ENCODE peak calls at places on chromosome 12, in six cellular contexts. R is neuronal stem cell, M is HepG2, H is ascending aorta, T is AG10803, I is A549. N is an unnamed sample.

GRCh38 chr12:129503802-129504201 is 400.0 kb downstream of the TMEM132D start:
- DNase-seq in R (no peak), M (no peak), H (no peak), T (no peak), I (no peak), N (no peak)

GRCh38 chr12:54981796-54982195 is 2.8 kb downstream of the TESPA1 start:
- DNase-seq in R (no peak), M (no peak), H (no peak), T (no peak), I (no peak), N (no peak)

GRCh38 chr12:111544032-111544431 is 55.1 kb downstream of the ATXN2 start:
- DNase-seq in R (no peak), M (no peak), H (no peak), T (no peak), I (no peak), N (no peak)

GRCh38 chr12:12890815-12891645 is at the start of gene GPRC5A:
- DNase-seq in R (no peak), M (peak), H (peak), T (peak), I (peak), N (peak)

GRCh38 chr12:47094804-47095203 is 15.0 kb upstream of the AMIGO2 start:
- DNase-seq in R (no peak), M (no peak), H (no peak), T (no peak), I (peak), N (no peak)

GRCh38 chr12:127722651-127723050 is 544.3 kb upstream of the TMEM132C start:
- DNase-seq in R (no peak), M (no peak), H (no peak), T (no peak), I (no peak), N (no peak)

GRCh38 chr12:86948851-86949250 is 692.7 kb upstream of the MGAT4C start:
- DNase-seq in R (no peak), M (no peak), H (no peak), T (no peak), I (no peak), N (peak)

GRCh38 chr12:69329669-69330428 is 18.3 kb upstream of the LYZ start:
- DNase-seq in R (no peak), M (peak), H (no peak), T (no peak), I (peak), N (no peak)

GRCh38 chr12:54300732-54301427 is at the start of gene NFE2:
- DNase-seq in R (peak), M (peak), H (no peak), T (peak), I (peak), N (peak)

GRCh38 chr12:19841451-19841850 is 402.2 kb downstream of the AEBP2 start:
- DNase-seq in R (no peak), M (no peak), H (no peak), T (peak), I (no peak), N (peak)

GRCh38 chr12:49478949-49479664 is 59.7 kb upstream of the KCNH3 start:
- DNase-seq in R (no peak), M (no peak), H (no peak), T (no peak), I (no peak), N (no peak)

GRCh38 chr12:42798811-42799438 is 209.4 kb upstream of the PRICKLE1 start:
- DNase-seq in R (no peak), M (no peak), H (no peak), T (peak), I (no peak), N (peak)

GRCh38 chr12:113190761-113191160 is 5.2 kb downstream of the RITA1 start:
- DNase-seq in R (no peak), M (peak), H (no peak), T (peak), I (peak), N (peak)

GRCh38 chr12:96864335-96864734 is 42.7 kb upstream of the NEDD1 start:
- DNase-seq in R (no peak), M (no peak), H (no peak), T (no peak), I (no peak), N (no peak)

GRCh38 chr12:57569858-57570257 is 20.0 kb downstream of the KIF5A start:
- DNase-seq in R (no peak), M (no peak), H (no peak), T (no peak), I (no peak), N (no peak)

GRCh38 chr12:126772171-126772864 is 1494.7 kb upstream of the TMEM132C start:
- DNase-seq in R (no peak), M (peak), H (no peak), T (peak), I (peak), N (peak)

GRCh38 chr12:67921286-67921685 is 68.0 kb upstream of the IFNG-AS1 start:
- DNase-seq in R (no peak), M (no peak), H (no peak), T (no peak), I (no peak), N (no peak)

GRCh38 chr12:133120385-133121191 is 9.5 kb downstream of the ZNF891 start:
- DNase-seq in R (no peak), M (no peak), H (no peak), T (no peak), I (peak), N (peak)

GRCh38 chr12:98485792-98486347 is 29.5 kb upstream of the TMPO start:
- DNase-seq in R (no peak), M (no peak), H (no peak), T (no peak), I (no peak), N (no peak)

GRCh38 chr12:91663331-91663998 is 480.8 kb upstream of the DCN start:
- DNase-seq in R (no peak), M (no peak), H (no peak), T (no peak), I (no peak), N (no peak)

GRCh38 chr12:49808686-49809368 is 19.4 kb downstream of the NCKAP5L start:
- DNase-seq in R (no peak), M (no peak), H (no peak), T (no peak), I (no peak), N (peak)

GRCh38 chr12:56987011-56987410 is 19.3 kb downstream of the ZBTB39 start:
- DNase-seq in R (no peak), M (no peak), H (no peak), T (no peak), I (no peak), N (no peak)

GRCh38 chr12:117518594-117519270 is 157.3 kb upstream of the NOS1 start:
- DNase-seq in R (no peak), M (peak), H (no peak), T (peak), I (peak), N (no peak)

GRCh38 chr12:104735801-104736200 is 222.3 kb downstream of the SLC41A2 start:
- DNase-seq in R (no peak), M (no peak), H (no peak), T (no peak), I (no peak), N (no peak)

GRCh38 chr12:103442187-103442564 is 53.6 kb downstream of the C12orf42 start:
- DNase-seq in R (no peak), M (no peak), H (no peak), T (no peak), I (no peak), N (no peak)

GRCh38 chr12:132522586-132523380 is 32.8 kb downstream of the FBRSL1 start:
- DNase-seq in R (no peak), M (no peak), H (no peak), T (no peak), I (no peak), N (peak)

GRCh38 chr12:16329594-16329993 is 17.9 kb upstream of the MGST1 start:
- DNase-seq in R (no peak), M (no peak), H (no peak), T (no peak), I (no peak), N (no peak)

GRCh38 chr12:49945394-49946080 is 5.0 kb upstream of the AQP2 start:
- DNase-seq in R (peak), M (peak), H (peak), T (peak), I (peak), N (peak)

GRCh38 chr12:78120866-78121590 is 290.3 kb downstream of the NAV3 start:
- DNase-seq in R (no peak), M (no peak), H (no peak), T (peak), I (peak), N (peak)

GRCh38 chr12:52045794-52046199 is 5.4 kb upstream of the NR4A1 start:
- DNase-seq in R (no peak), M (no peak), H (no peak), T (no peak), I (peak), N (no peak)

GRCh38 chr12:9022592-9022991 is 33.2 kb downstream of the KLRG1 start:
- DNase-seq in R (no peak), M (no peak), H (no peak), T (no peak), I (no peak), N (no peak)

GRCh38 chr12:100753837-100754236 is 40.7 kb upstream of the ANO4 start:
- DNase-seq in R (no peak), M (no peak), H (no peak), T (no peak), I (no peak), N (no peak)

DNA sequence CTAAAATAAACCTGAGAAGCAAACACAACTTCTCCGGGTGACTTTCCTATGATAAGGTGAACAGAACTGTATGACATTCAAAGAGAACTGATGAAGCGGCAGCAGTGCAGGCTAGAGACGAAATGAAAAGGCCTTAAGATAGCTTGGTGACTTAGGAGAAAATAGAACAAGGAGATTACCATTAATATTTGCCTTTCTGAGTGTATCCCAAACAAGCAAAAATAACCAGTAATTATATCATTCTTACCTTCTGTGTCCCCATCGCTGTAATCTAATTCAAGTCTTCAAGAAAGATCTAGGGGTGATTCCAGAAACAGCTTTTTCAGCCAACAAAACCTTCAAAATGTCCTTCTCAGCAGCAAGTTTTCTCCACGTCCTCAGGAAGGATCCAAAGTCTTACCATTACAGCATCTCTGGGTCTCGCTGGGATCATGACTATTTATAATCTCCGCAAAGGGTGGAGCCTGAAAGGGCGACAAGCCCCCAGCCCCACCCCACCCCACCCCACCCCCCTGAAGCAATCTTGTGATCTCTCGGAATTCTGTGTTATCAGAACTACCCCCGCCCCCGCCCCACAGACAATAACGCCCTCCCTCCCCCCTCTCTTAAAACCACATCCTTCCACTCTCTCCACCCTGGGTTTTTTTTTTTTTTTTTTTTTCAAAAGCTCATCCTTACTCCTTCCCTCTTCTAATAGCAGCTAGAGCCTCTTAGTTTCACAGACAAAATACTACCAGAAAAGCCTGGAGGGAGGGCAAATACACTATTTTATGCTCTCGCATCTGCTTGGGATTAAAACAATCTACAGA is at the start of gene SLC2A3:
- DNase-seq in R (peak), M (peak), H (no peak), T (peak), I (peak), N (peak)
- H3K4me3 ChIP-seq in R (peak), M (peak), H (peak), T (peak), I (peak), N (peak)

GRCh38 chr12:7282844-7283243 is 21.0 kb upstream of the ACSM4 start:
- DNase-seq in R (no peak), M (no peak), H (no peak), T (no peak), I (no peak), N (no peak)
- H3K4me3 ChIP-seq in R (no peak), M (no peak), H (no peak), T (no peak), I (no peak), N (no peak)

GRCh38 chr12:53096761-53097160 is 706 bp upstream of the IGFBP6 start:
- DNase-seq in R (no peak), M (no peak), H (no peak), T (no peak), I (no peak), N (no peak)
- H3K4me3 ChIP-seq in R (no peak), M (peak), H (peak), T (peak), I (peak), N (peak)

DNA sequence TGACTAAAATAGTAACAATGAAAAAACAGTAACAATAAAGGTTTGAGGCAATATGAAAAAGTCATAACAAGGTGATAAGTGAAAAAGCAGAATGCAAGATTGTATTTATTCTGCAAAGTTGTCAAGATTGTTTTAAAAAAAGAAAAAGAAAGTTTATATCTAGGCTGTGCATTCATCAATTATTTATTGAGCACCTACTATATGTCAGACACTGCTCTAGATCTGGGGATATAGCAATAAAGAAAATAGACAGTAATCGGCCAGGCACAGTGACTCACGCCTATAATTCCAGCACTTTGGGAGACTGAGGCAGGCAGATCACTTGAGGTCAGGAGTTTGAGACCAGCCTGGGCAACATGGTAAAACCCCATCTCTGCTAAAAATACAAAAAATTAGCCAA is 3.8 kb downstream of the PLA2G1B start:
- DNase-seq in R (no peak), M (no peak), H (no peak), T (no peak), I (no peak), N (no peak)
- H3K4me3 ChIP-seq in R (no peak), M (no peak), H (no peak), T (no peak), I (no peak), N (no peak)

GRCh38 chr12:89709994-89710872 is 1.6 kb upstream of the ATP2B1 start:
- DNase-seq in R (no peak), M (no peak), H (peak), T (peak), I (no peak), N (peak)

GRCh38 chr12:89708793-89709156 is at the start of gene ATP2B1:
- DNase-seq in R (peak), M (peak), H (peak), T (peak), I (peak), N (peak)

GRCh38 chr12:89707992-89708792 is 446 bp downstream of the ATP2B1 start:
- DNase-seq in R (no peak), M (no peak), H (no peak), T (no peak), I (peak), N (peak)

GRCh38 chr12:89709157-89709993 is 737 bp upstream of the ATP2B1 start:
- DNase-seq in R (peak), M (peak), H (peak), T (peak), I (peak), N (peak)

GRCh38 chr12:89710873-89711179 is 2.2 kb upstream of the ATP2B1 start:
- DNase-seq in R (no peak), M (no peak), H (no peak), T (no peak), I (no peak), N (no peak)
- H3K4me3 ChIP-seq in R (peak), M (peak), H (peak), T (peak), I (peak), N (peak)

DNA sequence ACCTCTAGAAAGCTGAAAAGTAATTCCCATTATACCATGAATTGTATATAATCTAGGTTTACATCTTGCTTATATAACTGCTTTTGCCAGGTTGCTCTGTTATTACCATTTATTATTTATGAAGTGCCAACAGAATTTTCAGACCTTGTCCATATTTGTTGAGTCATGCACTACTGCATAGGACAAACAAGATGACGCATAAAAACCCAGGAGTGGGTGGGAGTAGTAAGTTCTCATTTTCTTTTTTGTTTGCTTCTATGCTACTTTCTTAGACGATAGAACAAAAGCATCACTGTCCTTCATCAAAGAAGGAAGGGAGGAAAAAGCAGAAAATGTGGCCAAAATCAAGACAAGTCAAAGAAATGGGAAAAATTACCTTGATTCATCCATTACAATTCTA is 119.0 kb upstream of the RASSF8 start:
- DNase-seq in R (no peak), M (no peak), H (no peak), T (no peak), I (peak), N (peak)
- H3K4me3 ChIP-seq in R (no peak), M (no peak), H (no peak), T (no peak), I (no peak), N (no peak)

N was measured in choroid plexus epithelial cell.